ENCODE peak calls at places on chromosomes 13 and 19, in six cellular contexts. A is T-helper 17 cell; Y is uterus; P is CD4-positive, alpha-beta T cell; C is AG04450; H is islet precursor cell. N is an unnamed sample.

GRCh38 chr13:41590122-41590521 is 132.8 kb downstream of the RGCC start:
- DNase-seq in A (no peak), Y (no peak), P (no peak), C (no peak), H (no peak), N (no peak)

GRCh38 chr19:47781590-47782318 is 3.3 kb downstream of the SELENOW start:
- DNase-seq in A (no peak), Y (peak; percentile 63), P (no peak), C (no peak), H (no peak), N (no peak)

GRCh38 chr19:8831373-8831772 is 731 bp downstream of the ZNF558 start:
- DNase-seq in A (no peak), Y (no peak), P (no peak), C (no peak), H (no peak), N (no peak)

GRCh38 chr13:98721825-98722510 is 30.5 kb downstream of the SLC15A1 start:
- DNase-seq in A (no peak), Y (no peak), P (no peak), C (no peak), H (no peak), N (no peak)

GRCh38 chr13:55440465-55441085 is 1700.1 kb upstream of the PRR20A start:
- DNase-seq in A (no peak), Y (no peak), P (no peak), C (no peak), H (no peak), N (no peak)

GRCh38 chr19:7899751-7900352 is 3.8 kb upstream of the MAP2K7 start:
- DNase-seq in A (no peak), Y (no peak), P (no peak), C (no peak), H (no peak), N (no peak)

GRCh38 chr19:30388327-30388726 is 16.1 kb downstream of the ZNF536 start:
- DNase-seq in A (no peak), Y (no peak), P (no peak), C (no peak), H (no peak), N (no peak)

GRCh38 chr13:87903568-87903967 is 232.4 kb downstream of the SLITRK5 start:
- DNase-seq in A (no peak), Y (no peak), P (no peak), C (no peak), H (no peak), N (no peak)

GRCh38 chr13:79491715-79492114 is 10.8 kb downstream of the NDFIP2 start:
- DNase-seq in A (no peak), Y (no peak), P (no peak), C (no peak), H (no peak), N (peak; percentile 31)

GRCh38 chr13:113923376-113924063 is 50.4 kb downstream of the C13orf46 start:
- DNase-seq in A (no peak), Y (no peak), P (no peak), C (no peak), H (no peak), N (no peak)

GRCh38 chr13:109744512-109745051 is 41.8 kb downstream of the IRS2 start:
- DNase-seq in A (no peak), Y (peak; percentile 67), P (no peak), C (peak; percentile 81), H (no peak), N (peak; percentile 77)

GRCh38 chr19:55465460-55466245 is 1.1 kb upstream of the C19orf85 start:
- DNase-seq in A (no peak), Y (no peak), P (no peak), C (no peak), H (no peak), N (no peak)

GRCh38 chr13:99425485-99426341 is 75.6 kb upstream of the TM9SF2 start:
- DNase-seq in A (no peak), Y (no peak), P (peak; percentile 48), C (no peak), H (peak; percentile 42), N (no peak)

GRCh38 chr19:494171-495046 is 1.9 kb upstream of the MADCAM1 start:
- DNase-seq in A (no peak), Y (no peak), P (no peak), C (no peak), H (peak; percentile 53), N (no peak)

GRCh38 chr13:113658836-113659235 is 838 bp upstream of the ATP4B start:
- DNase-seq in A (no peak), Y (peak; percentile 8), P (no peak), C (no peak), H (peak; percentile 31), N (no peak)

GRCh38 chr19:4547303-4548237 is 7.7 kb upstream of the LRG1 start:
- DNase-seq in A (no peak), Y (no peak), P (no peak), C (no peak), H (no peak), N (no peak)

GRCh38 chr13:74115138-74115537 is 19.1 kb downstream of the KLF12 start:
- DNase-seq in A (no peak), Y (no peak), P (no peak), C (peak; percentile 10), H (no peak), N (no peak)

GRCh38 chr13:45851171-45851889 is at the start of gene SIAH3:
- DNase-seq in A (no peak), Y (no peak), P (peak; percentile 11), C (no peak), H (peak; percentile 63), N (no peak)

GRCh38 chr13:29923554-29924481 is 73.4 kb upstream of the UBL3 start:
- DNase-seq in A (peak; percentile 39), Y (peak; percentile 82), P (peak; percentile 28), C (peak; percentile 95), H (peak; percentile 96), N (peak; percentile 95)

GRCh38 chr19:55046975-55047622 is 9.0 kb upstream of the GP6 start:
- DNase-seq in A (no peak), Y (no peak), P (no peak), C (no peak), H (no peak), N (no peak)

GRCh38 chr19:2053601-2054389 is 2.8 kb upstream of the MKNK2 start:
- DNase-seq in A (no peak), Y (peak; percentile 89), P (no peak), C (no peak), H (no peak), N (no peak)

GRCh38 chr19:3080281-3080680 is 13.9 kb upstream of the GNA11 start:
- DNase-seq in A (no peak), Y (no peak), P (no peak), C (peak; percentile 27), H (no peak), N (no peak)

GRCh38 chr13:49218493-49219051 is 1.6 kb upstream of the MLNR start:
- DNase-seq in A (no peak), Y (no peak), P (no peak), C (no peak), H (peak; percentile 87), N (no peak)

GRCh38 chr13:107407074-107407473 is 808.3 kb downstream of the LIG4 start:
- DNase-seq in A (no peak), Y (no peak), P (no peak), C (no peak), H (no peak), N (no peak)

GRCh38 chr13:25248071-25248470 is 39.2 kb downstream of the MTMR6 start:
- DNase-seq in A (no peak), Y (no peak), P (no peak), C (no peak), H (no peak), N (no peak)